ENCODE peak calls at places on chromosomes 4 and X, in seven cellular contexts. One of them, this sample, is unnamed.

GRCh38 chrX:2714551-2714950 is 23.5 kb downstream of the CD99 start:
- DNase-seq in dorsolateral prefrontal cortex: no peak
- DNase-seq in ovary: no peak
- DNase-seq in mucosa of descending colon: no peak
- DNase-seq in A549: no peak
- DNase-seq in cardiac fibroblast: no peak
- DNase-seq in GM12878: no peak
- DNase-seq in this sample: no peak

GRCh38 chrX:23134171-23134570 is 134.4 kb downstream of the DDX53 start:
- DNase-seq in dorsolateral prefrontal cortex: no peak
- DNase-seq in ovary: no peak
- DNase-seq in GM12878: no peak
- DNase-seq in mucosa of descending colon: no peak
- DNase-seq in A549: no peak
- DNase-seq in cardiac fibroblast: no peak
- DNase-seq in this sample: no peak

GRCh38 chrX:133544105-133544504 is 128.8 kb upstream of the GPC4 start:
- DNase-seq in ovary: no peak
- DNase-seq in cardiac fibroblast: peak
- DNase-seq in GM12878: no peak
- DNase-seq in dorsolateral prefrontal cortex: no peak
- DNase-seq in A549: peak
- DNase-seq in mucosa of descending colon: no peak
- DNase-seq in this sample: peak

GRCh38 chrX:154732421-154733071 is 18.3 kb downstream of the GAB3 start:
- DNase-seq in cardiac fibroblast: no peak
- DNase-seq in dorsolateral prefrontal cortex: no peak
- DNase-seq in ovary: no peak
- DNase-seq in A549: peak
- DNase-seq in GM12878: no peak
- DNase-seq in mucosa of descending colon: no peak
- DNase-seq in this sample: no peak

GRCh38 chrX:40607381-40607780 is 15.8 kb upstream of the MPC1L start:
- DNase-seq in mucosa of descending colon: no peak
- DNase-seq in ovary: no peak
- DNase-seq in GM12878: no peak
- DNase-seq in cardiac fibroblast: no peak
- DNase-seq in A549: no peak
- DNase-seq in dorsolateral prefrontal cortex: no peak
- DNase-seq in this sample: no peak

GRCh38 chr4:165972747-165973146 is 99.7 kb downstream of the TLL1 start:
- DNase-seq in dorsolateral prefrontal cortex: no peak
- DNase-seq in cardiac fibroblast: no peak
- DNase-seq in ovary: no peak
- DNase-seq in GM12878: no peak
- DNase-seq in mucosa of descending colon: no peak
- DNase-seq in A549: no peak
- DNase-seq in this sample: no peak

GRCh38 chrX:120517936-120518335 is 42.8 kb downstream of the CUL4B start:
- DNase-seq in cardiac fibroblast: peak
- DNase-seq in dorsolateral prefrontal cortex: no peak
- DNase-seq in ovary: no peak
- DNase-seq in A549: no peak
- DNase-seq in mucosa of descending colon: no peak
- DNase-seq in GM12878: no peak
- DNase-seq in this sample: peak

GRCh38 chr4:165288639-165289428 is 38.6 kb upstream of the MSMO1 start:
- DNase-seq in mucosa of descending colon: no peak
- DNase-seq in dorsolateral prefrontal cortex: no peak
- DNase-seq in GM12878: no peak
- DNase-seq in cardiac fibroblast: peak
- DNase-seq in ovary: no peak
- DNase-seq in A549: no peak
- DNase-seq in this sample: peak

GRCh38 chr4:1204286-1204827 is 32.0 kb upstream of the SPON2 start:
- DNase-seq in GM12878: no peak
- DNase-seq in A549: no peak
- DNase-seq in mucosa of descending colon: peak
- DNase-seq in dorsolateral prefrontal cortex: peak
- DNase-seq in ovary: no peak
- DNase-seq in cardiac fibroblast: no peak
- DNase-seq in this sample: no peak

GRCh38 chr4:104447346-104447745 is 47.3 kb downstream of the CXXC4 start:
- DNase-seq in GM12878: no peak
- DNase-seq in ovary: no peak
- DNase-seq in A549: no peak
- DNase-seq in mucosa of descending colon: no peak
- DNase-seq in dorsolateral prefrontal cortex: no peak
- DNase-seq in cardiac fibroblast: no peak
- DNase-seq in this sample: no peak

GRCh38 chrX:138858946-138859345 is 147.4 kb upstream of the FGF13 start:
- DNase-seq in mucosa of descending colon: no peak
- DNase-seq in GM12878: no peak
- DNase-seq in dorsolateral prefrontal cortex: no peak
- DNase-seq in ovary: no peak
- DNase-seq in cardiac fibroblast: no peak
- DNase-seq in A549: no peak
- DNase-seq in this sample: no peak

GRCh38 chr4:7932333-7932732 is 7.3 kb downstream of the AFAP1 start:
- DNase-seq in mucosa of descending colon: no peak
- DNase-seq in A549: no peak
- DNase-seq in dorsolateral prefrontal cortex: no peak
- DNase-seq in cardiac fibroblast: no peak
- DNase-seq in GM12878: no peak
- DNase-seq in ovary: no peak
- DNase-seq in this sample: no peak

GRCh38 chr4:186563761-186564160 is 8.4 kb upstream of the MTNR1A start:
- DNase-seq in dorsolateral prefrontal cortex: no peak
- DNase-seq in ovary: no peak
- DNase-seq in mucosa of descending colon: no peak
- DNase-seq in cardiac fibroblast: no peak
- DNase-seq in GM12878: no peak
- DNase-seq in A549: no peak
- DNase-seq in this sample: no peak

GRCh38 chr4:132108784-132109183 is 1040.3 kb upstream of the PCDH10 start:
- DNase-seq in dorsolateral prefrontal cortex: no peak
- DNase-seq in GM12878: no peak
- DNase-seq in mucosa of descending colon: no peak
- DNase-seq in cardiac fibroblast: peak
- DNase-seq in A549: no peak
- DNase-seq in ovary: no peak
- DNase-seq in this sample: no peak

GRCh38 chr4:73735231-73735630 is 5.1 kb upstream of the CXCL8 start:
- DNase-seq in cardiac fibroblast: peak
- DNase-seq in dorsolateral prefrontal cortex: no peak
- DNase-seq in mucosa of descending colon: no peak
- DNase-seq in A549: no peak
- DNase-seq in GM12878: peak
- DNase-seq in ovary: no peak
- DNase-seq in this sample: no peak

GRCh38 chr4:132333723-132334045 is 815.4 kb upstream of the PCDH10 start:
- DNase-seq in dorsolateral prefrontal cortex: no peak
- DNase-seq in ovary: no peak
- DNase-seq in mucosa of descending colon: no peak
- DNase-seq in GM12878: no peak
- DNase-seq in cardiac fibroblast: peak
- DNase-seq in A549: no peak
- DNase-seq in this sample: no peak

GRCh38 chrX:107442914-107443527 is 6.4 kb upstream of the FRMPD3 start:
- DNase-seq in cardiac fibroblast: no peak
- DNase-seq in A549: no peak
- DNase-seq in dorsolateral prefrontal cortex: no peak
- DNase-seq in mucosa of descending colon: peak
- DNase-seq in GM12878: no peak
- DNase-seq in ovary: no peak
- DNase-seq in this sample: no peak

GRCh38 chr4:11685481-11685880 is 256.8 kb upstream of the HS3ST1 start:
- DNase-seq in mucosa of descending colon: no peak
- DNase-seq in A549: no peak
- DNase-seq in cardiac fibroblast: no peak
- DNase-seq in dorsolateral prefrontal cortex: no peak
- DNase-seq in ovary: no peak
- DNase-seq in GM12878: no peak
- DNase-seq in this sample: no peak

GRCh38 chr4:136412708-136413107 is 1119.6 kb downstream of the PCDH18 start:
- DNase-seq in ovary: no peak
- DNase-seq in mucosa of descending colon: no peak
- DNase-seq in dorsolateral prefrontal cortex: no peak
- DNase-seq in A549: no peak
- DNase-seq in cardiac fibroblast: peak
- DNase-seq in GM12878: no peak
- DNase-seq in this sample: no peak

GRCh38 chrX:12751887-12752286 is 39.3 kb upstream of the PRPS2 start:
- DNase-seq in dorsolateral prefrontal cortex: no peak
- DNase-seq in cardiac fibroblast: no peak
- DNase-seq in A549: no peak
- DNase-seq in ovary: no peak
- DNase-seq in mucosa of descending colon: no peak
- DNase-seq in GM12878: no peak
- DNase-seq in this sample: no peak

GRCh38 chr4:46994007-46994405 is 625 bp upstream of the GABRA4 start:
- DNase-seq in dorsolateral prefrontal cortex: no peak
- DNase-seq in GM12878: no peak
- DNase-seq in ovary: no peak
- DNase-seq in cardiac fibroblast: no peak
- DNase-seq in A549: no peak
- DNase-seq in mucosa of descending colon: no peak
- DNase-seq in this sample: no peak

GRCh38 chrX:40908857-40909475 is 173.6 kb upstream of the MED14 start:
- DNase-seq in dorsolateral prefrontal cortex: no peak
- DNase-seq in cardiac fibroblast: peak
- DNase-seq in mucosa of descending colon: no peak
- DNase-seq in GM12878: no peak
- DNase-seq in ovary: no peak
- DNase-seq in A549: no peak
- DNase-seq in this sample: no peak

GRCh38 chr4:100340534-100341364 is 150.5 kb upstream of the DDIT4L start:
- DNase-seq in mucosa of descending colon: no peak
- DNase-seq in cardiac fibroblast: peak
- DNase-seq in dorsolateral prefrontal cortex: no peak
- DNase-seq in ovary: no peak
- DNase-seq in A549: no peak
- DNase-seq in GM12878: no peak
- DNase-seq in this sample: peak
- H3K4me3 ChIP-seq in mucosa of descending colon: no peak
- H3K4me3 ChIP-seq in cardiac fibroblast: no peak
- H3K4me3 ChIP-seq in dorsolateral prefrontal cortex: no peak
- H3K4me3 ChIP-seq in ovary: no peak
- H3K4me3 ChIP-seq in A549: no peak
- H3K4me3 ChIP-seq in GM12878: no peak
- H3K4me3 ChIP-seq in this sample: no peak

DNA sequence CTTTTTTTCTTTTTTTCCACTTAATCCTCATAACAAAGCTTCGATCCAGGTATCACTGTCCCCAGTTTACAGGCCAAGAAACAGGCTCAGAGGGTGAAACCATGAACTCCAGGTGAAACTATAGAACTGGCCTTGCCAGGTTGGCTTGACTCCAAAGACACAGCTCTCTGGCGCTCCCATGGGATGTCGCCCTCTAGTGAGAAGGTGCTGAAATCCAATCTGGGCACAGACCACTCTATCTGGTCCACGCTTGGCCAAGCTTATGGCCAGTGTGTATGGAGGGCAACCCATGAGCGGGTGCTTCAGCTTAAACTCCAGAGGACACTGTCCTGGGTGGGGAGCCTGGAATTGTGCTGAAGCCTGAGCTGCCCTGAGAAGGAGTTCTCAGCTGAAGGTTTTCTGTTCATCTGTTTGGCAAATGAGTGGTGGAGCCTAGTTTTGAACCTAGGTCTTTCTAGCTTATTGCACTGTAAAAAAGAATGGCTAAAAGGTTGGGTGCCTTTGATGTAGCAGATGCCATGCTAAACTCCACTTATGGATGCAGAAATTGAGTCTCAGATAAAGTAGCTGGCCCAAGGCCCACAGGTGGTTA is 70.5 kb downstream of the SEL1L3 start:
- DNase-seq in ovary: no peak
- DNase-seq in mucosa of descending colon: peak
- DNase-seq in dorsolateral prefrontal cortex: no peak
- DNase-seq in GM12878: no peak
- DNase-seq in A549: peak
- DNase-seq in cardiac fibroblast: no peak
- DNase-seq in this sample: no peak
- TF ChIP-seq CTCF in ovary: no peak
- TF ChIP-seq CTCF in mucosa of descending colon: no peak
- TF ChIP-seq CTCF in dorsolateral prefrontal cortex: no peak
- TF ChIP-seq CTCF in GM12878: peak
- TF ChIP-seq CTCF in A549: peak
- TF ChIP-seq CTCF in cardiac fibroblast: peak
- TF ChIP-seq CTCF in this sample: peak

GRCh38 chr4:158079661-158080060 is 93.2 kb downstream of the GASK1B start:
- DNase-seq in GM12878: no peak
- DNase-seq in A549: no peak
- DNase-seq in mucosa of descending colon: no peak
- DNase-seq in cardiac fibroblast: no peak
- DNase-seq in ovary: peak
- DNase-seq in dorsolateral prefrontal cortex: no peak
- DNase-seq in this sample: no peak
- H3K4me3 ChIP-seq in GM12878: no peak
- H3K4me3 ChIP-seq in A549: no peak
- H3K4me3 ChIP-seq in mucosa of descending colon: no peak
- H3K4me3 ChIP-seq in cardiac fibroblast: no peak
- H3K4me3 ChIP-seq in ovary: no peak
- H3K4me3 ChIP-seq in dorsolateral prefrontal cortex: no peak
- H3K4me3 ChIP-seq in this sample: no peak

GRCh38 chr4:123809864-123810263 is 413.3 kb downstream of the SPRY1 start:
- DNase-seq in A549: no peak
- DNase-seq in dorsolateral prefrontal cortex: no peak
- DNase-seq in ovary: no peak
- DNase-seq in cardiac fibroblast: no peak
- DNase-seq in GM12878: no peak
- DNase-seq in mucosa of descending colon: no peak
- DNase-seq in this sample: no peak

GRCh38 chr4:123816462-123816861 is 419.9 kb downstream of the SPRY1 start:
- DNase-seq in ovary: no peak
- DNase-seq in dorsolateral prefrontal cortex: no peak
- DNase-seq in GM12878: no peak
- DNase-seq in A549: no peak
- DNase-seq in mucosa of descending colon: no peak
- DNase-seq in cardiac fibroblast: no peak
- DNase-seq in this sample: peak

GRCh38 chr4:123811763-123812390 is 415.3 kb downstream of the SPRY1 start:
- DNase-seq in GM12878: no peak
- DNase-seq in ovary: no peak
- DNase-seq in mucosa of descending colon: no peak
- DNase-seq in A549: no peak
- DNase-seq in dorsolateral prefrontal cortex: no peak
- DNase-seq in cardiac fibroblast: no peak
- DNase-seq in this sample: no peak

GRCh38 chr4:123816970-123817688 is 420.5 kb downstream of the SPRY1 start:
- DNase-seq in A549: no peak
- DNase-seq in dorsolateral prefrontal cortex: no peak
- DNase-seq in GM12878: no peak
- DNase-seq in cardiac fibroblast: no peak
- DNase-seq in mucosa of descending colon: no peak
- DNase-seq in ovary: no peak
- DNase-seq in this sample: no peak

DNA sequence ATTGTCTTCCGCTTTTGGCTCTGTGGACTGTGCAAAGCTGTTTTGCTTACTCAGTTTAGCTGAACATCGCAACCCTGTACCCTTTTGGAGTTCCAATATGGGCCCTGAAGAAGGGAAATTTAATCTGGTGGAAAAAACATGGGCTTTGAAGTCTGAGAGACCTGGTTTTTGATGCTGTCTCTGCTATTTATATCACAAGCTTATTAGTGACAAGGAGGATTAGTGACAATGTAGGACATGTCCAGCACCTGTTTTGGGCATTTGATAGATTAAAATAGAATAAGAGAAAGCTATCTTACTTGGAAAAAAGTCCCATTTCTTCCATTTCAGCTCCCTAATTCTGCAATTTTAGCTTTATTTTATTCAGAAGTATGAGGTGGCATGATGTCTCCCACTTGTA is 417.3 kb downstream of the SPRY1 start:
- DNase-seq in cardiac fibroblast: no peak
- DNase-seq in dorsolateral prefrontal cortex: no peak
- DNase-seq in GM12878: no peak
- DNase-seq in ovary: no peak
- DNase-seq in mucosa of descending colon: no peak
- DNase-seq in A549: no peak
- DNase-seq in this sample: no peak
- TF ChIP-seq CTCF in cardiac fibroblast: no peak
- TF ChIP-seq CTCF in dorsolateral prefrontal cortex: no peak
- TF ChIP-seq CTCF in GM12878: no peak
- TF ChIP-seq CTCF in ovary: no peak
- TF ChIP-seq CTCF in mucosa of descending colon: no peak
- TF ChIP-seq CTCF in A549: no peak
- TF ChIP-seq CTCF in this sample: no peak